ENCODE peak calls at places on chromosomes 4 and X, in seven cellular contexts. N, L, B, W, K, Q and X are unnamed samples.

GRCh38 chr4:23268072-23268771 is 575.5 kb downstream of the GBA3 start:
- DNase-seq in N (no peak), L (no peak), B (no peak), W (no peak), K (no peak), Q (no peak), X (no peak)

GRCh38 chrX:21276736-21277433 is 97.3 kb upstream of the CNKSR2 start:
- DNase-seq in N (no peak), L (no peak), B (no peak), W (no peak), K (no peak), Q (no peak), X (no peak)

GRCh38 chrX:150224676-150225075 is 138.4 kb upstream of the MAMLD1 start:
- DNase-seq in N (no peak), L (no peak), B (no peak), W (no peak), K (no peak), Q (no peak), X (no peak)

GRCh38 chr4:88803600-88804096 is 106.0 kb upstream of the NAP1L5 start:
- DNase-seq in N (peak; percentile 50), L (peak; percentile 65), B (no peak), W (peak; percentile 48), K (peak; percentile 96), Q (peak; percentile 47), X (peak; percentile 90)

GRCh38 chr4:138223191-138223910 is 18.8 kb downstream of the SLC7A11 start:
- DNase-seq in N (no peak), L (no peak), B (no peak), W (no peak), K (no peak), Q (no peak), X (no peak)

GRCh38 chr4:95215991-95216605 is 332.7 kb downstream of the UNC5C start:
- DNase-seq in N (no peak), L (no peak), B (no peak), W (no peak), K (no peak), Q (no peak), X (peak; percentile 46)

GRCh38 chr4:52665592-52665991 is 6.5 kb upstream of the USP46 start:
- DNase-seq in N (no peak), L (no peak), B (no peak), W (no peak), K (no peak), Q (no peak), X (no peak)

GRCh38 chrX:107726809-107727534 is 48.6 kb downstream of the TSC22D3 start:
- DNase-seq in N (no peak), L (no peak), B (no peak), W (no peak), K (no peak), Q (no peak), X (no peak)

GRCh38 chrX:87697409-87697808 is 179.8 kb downstream of the KLHL4 start:
- DNase-seq in N (no peak), L (no peak), B (no peak), W (no peak), K (no peak), Q (no peak), X (no peak)

GRCh38 chr4:109576462-109576861 is 16.4 kb downstream of the MCUB start:
- DNase-seq in N (no peak), L (no peak), B (no peak), W (no peak), K (peak; percentile 47), Q (no peak), X (no peak)

GRCh38 chr4:54233128-54233696 is 4.1 kb downstream of the PDGFRA start:
- DNase-seq in N (peak; percentile 94), L (peak; percentile 84), B (peak; percentile 89), W (peak; percentile 89), K (peak; percentile 85), Q (peak; percentile 60), X (peak; percentile 72)

GRCh38 chrX:146241902-146242301 is 424.3 kb downstream of the SLITRK2 start:
- DNase-seq in N (no peak), L (no peak), B (no peak), W (no peak), K (no peak), Q (no peak), X (no peak)

GRCh38 chr4:153341575-153342090 is 2.9 kb upstream of the MND1 start:
- DNase-seq in N (peak; percentile 6), L (no peak), B (no peak), W (no peak), K (peak; percentile 64), Q (no peak), X (peak; percentile 40)

GRCh38 chrX:22666441-22666840 is 333.3 kb upstream of the DDX53 start:
- DNase-seq in N (peak; percentile 16), L (no peak), B (no peak), W (peak; percentile 21), K (peak; percentile 27), Q (no peak), X (peak; percentile 25)

GRCh38 chr4:38857354-38858096 is 908 bp upstream of the TLR6 start:
- DNase-seq in N (peak; percentile 46), L (peak; percentile 76), B (peak; percentile 30), W (peak; percentile 64), K (peak; percentile 94), Q (peak; percentile 73), X (peak; percentile 92)

DNA sequence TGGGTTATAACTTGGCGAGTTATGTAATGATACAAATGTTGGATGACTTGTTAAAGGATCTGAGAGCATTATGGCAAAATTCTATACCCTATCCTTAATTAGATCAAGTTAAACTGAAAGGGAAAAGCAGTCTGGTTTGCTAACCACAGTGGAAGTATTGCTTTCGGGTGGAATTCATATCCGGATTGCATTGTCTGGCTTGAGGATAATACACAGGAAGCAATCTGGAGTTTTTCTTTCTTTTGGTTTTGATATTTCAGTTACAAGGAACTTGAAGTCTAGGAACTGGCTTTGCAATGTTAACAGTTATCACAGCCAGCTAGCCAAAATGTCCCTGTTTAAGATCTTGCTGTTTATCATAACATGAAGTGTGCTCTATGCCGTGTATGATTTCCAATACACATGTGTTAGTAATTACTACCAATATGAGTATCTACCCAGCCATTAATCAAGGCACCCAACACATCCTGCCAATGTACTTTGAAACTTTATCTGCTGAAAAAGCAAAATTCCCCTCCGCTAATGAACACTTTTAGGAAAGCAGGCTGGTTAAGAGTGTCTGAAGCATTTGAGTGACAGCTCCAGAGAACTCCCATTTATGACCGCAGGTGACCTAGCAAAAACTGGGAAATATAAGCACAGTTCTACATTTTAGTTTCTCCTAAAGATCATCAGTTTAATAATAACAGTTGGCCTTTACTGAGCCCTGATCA is 146.4 kb downstream of the PALLD start:
- DNase-seq in N (no peak), L (no peak), B (no peak), W (no peak), K (no peak), Q (no peak), X (no peak)
- H3K4me3 ChIP-seq in N (no peak overlapping the region), L (no peak overlapping the region), B (no peak overlapping the region), W (no peak overlapping the region), K (no peak overlapping the region), Q (no peak overlapping the region), X (no peak overlapping the region)

GRCh38 chr4:84683486-84683885 is 100.6 kb downstream of the CDS1 start:
- DNase-seq in N (no peak), L (no peak), B (no peak), W (no peak), K (no peak), Q (no peak), X (no peak)
- H3K36me3 ChIP-seq in N (no peaks in the 10 kb centered on the region), L (peaks cover 76% of the 10 kb centered on the region), B (peaks cover 100% of the 10 kb centered on the region), W (no peaks in the 10 kb centered on the region), K (peaks cover 37% of the 10 kb centered on the region), Q (peaks cover 9% of the 10 kb centered on the region), X (peaks cover 23% of the 10 kb centered on the region)

GRCh38 chr4:6732441-6733357 is 16.7 kb downstream of the BLOC1S4 start:
- DNase-seq in N (peak; percentile 84), L (no peak), B (peak; percentile 62), W (peak; percentile 85), K (peak; percentile 94), Q (peak; percentile 76), X (peak; percentile 85)
- TF ChIP-seq CTCF in N (no peak), L (no peak), B (no peak), W (no peak), K (no peak), Q (no peak), X (peak; percentile 21)

GRCh38 chr4:143514432-143514831 is 930 bp downstream of the SMARCA5 start:
- DNase-seq in N (peak; percentile 61), L (peak; percentile 73), B (peak; percentile 49), W (peak; percentile 54), K (peak; percentile 48), Q (peak; percentile 32), X (peak; percentile 38)
- H3K4me3 ChIP-seq in N (peak overlapping the region; percentile 97), L (peak overlapping the region; percentile 97), B (peak overlapping the region; percentile 89), W (peak overlapping the region; percentile 81), K (peak overlapping the region; percentile 63), Q (peak overlapping the region; percentile 91), X (peak overlapping the region; percentile 90)

GRCh38 chr4:1814453-1814852 is 21.4 kb downstream of the FGFR3 start:
- DNase-seq in N (no peak), L (no peak), B (no peak), W (no peak), K (no peak), Q (no peak), X (no peak)

GRCh38 chr4:1813231-1813630 is 20.1 kb downstream of the FGFR3 start:
- DNase-seq in N (no peak), L (no peak), B (no peak), W (no peak), K (no peak), Q (no peak), X (no peak)

GRCh38 chr4:1815997-1816860 is 23.1 kb downstream of the FGFR3 start:
- DNase-seq in N (no peak), L (no peak), B (no peak), W (no peak), K (no peak), Q (no peak), X (no peak)

GRCh38 chr4:1813915-1814314 is 20.8 kb downstream of the FGFR3 start:
- DNase-seq in N (no peak), L (no peak), B (no peak), W (no peak), K (no peak), Q (no peak), X (no peak)

GRCh38 chr4:1815096-1815996 is 22.3 kb downstream of the FGFR3 start:
- DNase-seq in N (no peak), L (no peak), B (no peak), W (no peak), K (no peak), Q (no peak), X (no peak)
- H3K36me3 ChIP-seq in N (no peaks in the 10 kb centered on the region), L (peaks cover 80% of the 10 kb centered on the region), B (peaks cover 74% of the 10 kb centered on the region), W (no peaks in the 10 kb centered on the region), K (peaks cover 45% of the 10 kb centered on the region), Q (peaks cover 16% of the 10 kb centered on the region), X (peaks cover 61% of the 10 kb centered on the region)